ENCODE peak calls at places on chromosome 5, in eight cellular contexts. H is NCI-H1694 treated with DMSO at 0.1 percent for 48 hours, G is HuH-7, U is adipocyte, I is upper lobe of right lung, T is HCEC 1CT, F is Calu3, L is H54. B is an unnamed sample.

GRCh38 chr5:96752341-96753016 is 55.3 kb downstream of the ERAP1 start:
- DNase-seq in H (peak), G (peak), U (peak), I (no peak), T (peak), F (peak), L (no peak), B (peak)

GRCh38 chr5:72510610-72511121 is 3.5 kb upstream of the ZNF366 start:
- DNase-seq in H (no peak), G (no peak), U (no peak), I (no peak), T (peak), F (no peak), L (peak), B (peak)

GRCh38 chr5:174678107-174678506 is 46.3 kb upstream of the MSX2 start:
- DNase-seq in H (no peak), G (no peak), U (no peak), I (no peak), T (no peak), F (no peak), L (no peak), B (no peak)

GRCh38 chr5:17230808-17231525 is 13.5 kb downstream of the BASP1 start:
- DNase-seq in H (no peak), G (no peak), U (no peak), I (no peak), T (no peak), F (no peak), L (no peak), B (no peak)

GRCh38 chr5:41270423-41271251 is 57.3 kb upstream of the C6 start:
- DNase-seq in H (peak), G (peak), U (peak), I (no peak), T (peak), F (peak), L (peak), B (peak)

GRCh38 chr5:65539827-65540226 is 23.1 kb downstream of the CENPK start:
- DNase-seq in H (no peak), G (no peak), U (no peak), I (no peak), T (no peak), F (peak), L (no peak), B (no peak)

GRCh38 chr5:128708841-128709240 is 170.8 kb upstream of the FBN2 start:
- DNase-seq in H (no peak), G (no peak), U (no peak), I (no peak), T (no peak), F (peak), L (no peak), B (peak)

GRCh38 chr5:62168882-62169281 is 137.1 kb upstream of the KIF2A start:
- DNase-seq in H (no peak), G (no peak), U (no peak), I (no peak), T (no peak), F (no peak), L (no peak), B (no peak)

GRCh38 chr5:97844797-97845196 is 661.8 kb upstream of the RIOK2 start:
- DNase-seq in H (no peak), G (peak), U (no peak), I (no peak), T (no peak), F (no peak), L (no peak), B (no peak)

GRCh38 chr5:43649256-43649655 is 46.3 kb downstream of the NNT start:
- DNase-seq in H (no peak), G (no peak), U (peak), I (no peak), T (peak), F (no peak), L (peak), B (no peak)

GRCh38 chr5:82924990-82925385 is 152.2 kb downstream of the TMEM167A start:
- DNase-seq in H (no peak), G (no peak), U (peak), I (no peak), T (no peak), F (no peak), L (no peak), B (no peak)

GRCh38 chr5:149886697-149887470 is 57.7 kb downstream of the PDE6A start:
- DNase-seq in H (no peak), G (no peak), U (no peak), I (no peak), T (no peak), F (no peak), L (no peak), B (no peak)

GRCh38 chr5:88092358-88092757 is 176.3 kb downstream of the TMEM161B start:
- DNase-seq in H (no peak), G (no peak), U (no peak), I (no peak), T (no peak), F (no peak), L (no peak), B (no peak)

GRCh38 chr5:160366230-160366629 is 4.2 kb downstream of the C1QTNF2 start:
- DNase-seq in H (no peak), G (no peak), U (no peak), I (no peak), T (no peak), F (no peak), L (no peak), B (no peak)

GRCh38 chr5:164306662-164307061 is 801.2 kb downstream of the MAT2B start:
- DNase-seq in H (no peak), G (no peak), U (no peak), I (no peak), T (no peak), F (peak), L (no peak), B (no peak)

GRCh38 chr5:72063219-72063819 is 44.0 kb upstream of the MAP1B start:
- DNase-seq in H (no peak), G (peak), U (peak), I (no peak), T (no peak), F (peak), L (no peak), B (peak)

GRCh38 chr5:135333737-135334515 is 65.1 kb downstream of the MACROH2A1 start:
- DNase-seq in H (no peak), G (no peak), U (no peak), I (no peak), T (peak), F (no peak), L (no peak), B (no peak)

GRCh38 chr5:113246371-113246870 is 188.4 kb downstream of the TSSK1B start:
- DNase-seq in H (no peak), G (no peak), U (peak), I (no peak), T (no peak), F (no peak), L (no peak), B (no peak)

GRCh38 chr5:142065273-142065672 is 43.3 kb upstream of the NDFIP1 start:
- DNase-seq in H (peak), G (no peak), U (peak), I (no peak), T (peak), F (no peak), L (no peak), B (no peak)

GRCh38 chr5:143791848-143792701 is 19.9 kb upstream of the HMHB1 start:
- DNase-seq in H (peak), G (no peak), U (no peak), I (no peak), T (no peak), F (no peak), L (no peak), B (no peak)

GRCh38 chr5:172683696-172684464 is 42.8 kb downstream of the NEURL1B start:
- DNase-seq in H (no peak), G (no peak), U (no peak), I (no peak), T (no peak), F (no peak), L (no peak), B (no peak)

GRCh38 chr5:133715622-133716021 is 103.3 kb upstream of the FSTL4 start:
- DNase-seq in H (no peak), G (no peak), U (no peak), I (no peak), T (no peak), F (no peak), L (no peak), B (no peak)

GRCh38 chr5:171667341-171668096 is 118.1 kb upstream of the SMIM23 start:
- DNase-seq in H (no peak), G (no peak), U (peak), I (no peak), T (no peak), F (peak), L (no peak), B (peak)

GRCh38 chr5:181190711-181191525 is 14.1 kb downstream of the TRIM7 start:
- DNase-seq in H (no peak), G (no peak), U (peak), I (no peak), T (peak), F (peak), L (no peak), B (no peak)

GRCh38 chr5:30505014-30505886 is 688.2 kb upstream of the CDH6 start:
- DNase-seq in H (no peak), G (peak), U (no peak), I (no peak), T (no peak), F (no peak), L (peak), B (peak)

GRCh38 chr5:161420526-161420925 is 126.0 kb downstream of the GABRB2 start:
- DNase-seq in H (peak), G (no peak), U (no peak), I (no peak), T (no peak), F (no peak), L (no peak), B (no peak)

B was measured in RWPE1.